ENCODE peak calls at places on chromosome 5, in seven cellular contexts. One of them, this sample, is unnamed.

GRCh38 chr5:135486131-135486530 is 34.0 kb upstream of the TIFAB start:
- DNase-seq in EL: no peak
- DNase-seq in dermis microvascular lymphatic vessel endothelial cell: no peak
- DNase-seq in stimulated activated CD8-positive, alpha-beta memory T cell treated with anti-CD3 and anti-CD28 coated beads, Interleukin-4, amount 100 ng/mL, for 1 hour: no peak
- DNase-seq in stomach: no peak
- DNase-seq in HepG2: no peak
- DNase-seq in HS-27A: no peak
- DNase-seq in this sample: no peak

GRCh38 chr5:53480474-53481353 is at the start of gene FST:
- DNase-seq in dermis microvascular lymphatic vessel endothelial cell: peak
- DNase-seq in stimulated activated CD8-positive, alpha-beta memory T cell treated with anti-CD3 and anti-CD28 coated beads, Interleukin-4, amount 100 ng/mL, for 1 hour: no peak
- DNase-seq in EL: peak
- DNase-seq in HS-27A: no peak
- DNase-seq in HepG2: no peak
- DNase-seq in stomach: peak
- DNase-seq in this sample: peak

GRCh38 chr5:176647870-176648466 is 684 bp downstream of the TSPAN17 start:
- DNase-seq in stimulated activated CD8-positive, alpha-beta memory T cell treated with anti-CD3 and anti-CD28 coated beads, Interleukin-4, amount 100 ng/mL, for 1 hour: no peak
- DNase-seq in HS-27A: no peak
- DNase-seq in EL: peak
- DNase-seq in dermis microvascular lymphatic vessel endothelial cell: peak
- DNase-seq in HepG2: no peak
- DNase-seq in stomach: peak
- DNase-seq in this sample: peak

GRCh38 chr5:71576241-71576640 is 10.9 kb upstream of the MCCC2 start:
- DNase-seq in HS-27A: no peak
- DNase-seq in stomach: no peak
- DNase-seq in dermis microvascular lymphatic vessel endothelial cell: no peak
- DNase-seq in EL: no peak
- DNase-seq in stimulated activated CD8-positive, alpha-beta memory T cell treated with anti-CD3 and anti-CD28 coated beads, Interleukin-4, amount 100 ng/mL, for 1 hour: no peak
- DNase-seq in HepG2: no peak
- DNase-seq in this sample: no peak

GRCh38 chr5:61460471-61460870 is 128.4 kb downstream of the ZSWIM6 start:
- DNase-seq in HepG2: no peak
- DNase-seq in stimulated activated CD8-positive, alpha-beta memory T cell treated with anti-CD3 and anti-CD28 coated beads, Interleukin-4, amount 100 ng/mL, for 1 hour: no peak
- DNase-seq in HS-27A: no peak
- DNase-seq in EL: no peak
- DNase-seq in dermis microvascular lymphatic vessel endothelial cell: no peak
- DNase-seq in stomach: no peak
- DNase-seq in this sample: no peak

GRCh38 chr5:63439537-63439936 is 522.7 kb downstream of the HTR1A start:
- DNase-seq in stomach: no peak
- DNase-seq in EL: no peak
- DNase-seq in HepG2: no peak
- DNase-seq in dermis microvascular lymphatic vessel endothelial cell: no peak
- DNase-seq in stimulated activated CD8-positive, alpha-beta memory T cell treated with anti-CD3 and anti-CD28 coated beads, Interleukin-4, amount 100 ng/mL, for 1 hour: no peak
- DNase-seq in HS-27A: no peak
- DNase-seq in this sample: no peak

GRCh38 chr5:75054110-75054930 is 2.0 kb upstream of the GCNT4 start:
- DNase-seq in stimulated activated CD8-positive, alpha-beta memory T cell treated with anti-CD3 and anti-CD28 coated beads, Interleukin-4, amount 100 ng/mL, for 1 hour: no peak
- DNase-seq in stomach: peak
- DNase-seq in dermis microvascular lymphatic vessel endothelial cell: peak
- DNase-seq in EL: peak
- DNase-seq in HS-27A: no peak
- DNase-seq in HepG2: no peak
- DNase-seq in this sample: peak

GRCh38 chr5:75059887-75060286 is 7.5 kb upstream of the GCNT4 start:
- DNase-seq in HS-27A: no peak
- DNase-seq in HepG2: no peak
- DNase-seq in stimulated activated CD8-positive, alpha-beta memory T cell treated with anti-CD3 and anti-CD28 coated beads, Interleukin-4, amount 100 ng/mL, for 1 hour: peak
- DNase-seq in stomach: no peak
- DNase-seq in dermis microvascular lymphatic vessel endothelial cell: no peak
- DNase-seq in EL: no peak
- DNase-seq in this sample: no peak

GRCh38 chr5:35438288-35438687 is 179.4 kb upstream of the SPEF2 start:
- DNase-seq in stomach: no peak
- DNase-seq in dermis microvascular lymphatic vessel endothelial cell: no peak
- DNase-seq in stimulated activated CD8-positive, alpha-beta memory T cell treated with anti-CD3 and anti-CD28 coated beads, Interleukin-4, amount 100 ng/mL, for 1 hour: no peak
- DNase-seq in EL: no peak
- DNase-seq in HepG2: no peak
- DNase-seq in HS-27A: no peak
- DNase-seq in this sample: no peak

GRCh38 chr5:36156619-36157018 is 4.7 kb downstream of the SKP2 start:
- DNase-seq in EL: peak
- DNase-seq in HepG2: peak
- DNase-seq in dermis microvascular lymphatic vessel endothelial cell: no peak
- DNase-seq in HS-27A: peak
- DNase-seq in stimulated activated CD8-positive, alpha-beta memory T cell treated with anti-CD3 and anti-CD28 coated beads, Interleukin-4, amount 100 ng/mL, for 1 hour: no peak
- DNase-seq in stomach: no peak
- DNase-seq in this sample: no peak

GRCh38 chr5:150350524-150351344 is 6.8 kb upstream of the TCOF1 start:
- DNase-seq in HS-27A: peak
- DNase-seq in stomach: peak
- DNase-seq in stimulated activated CD8-positive, alpha-beta memory T cell treated with anti-CD3 and anti-CD28 coated beads, Interleukin-4, amount 100 ng/mL, for 1 hour: no peak
- DNase-seq in dermis microvascular lymphatic vessel endothelial cell: peak
- DNase-seq in HepG2: peak
- DNase-seq in EL: peak
- DNase-seq in this sample: peak

GRCh38 chr5:73693573-73694061 is 67.6 kb downstream of the ARHGEF28 start:
- DNase-seq in dermis microvascular lymphatic vessel endothelial cell: peak
- DNase-seq in HS-27A: no peak
- DNase-seq in HepG2: peak
- DNase-seq in stomach: no peak
- DNase-seq in EL: peak
- DNase-seq in stimulated activated CD8-positive, alpha-beta memory T cell treated with anti-CD3 and anti-CD28 coated beads, Interleukin-4, amount 100 ng/mL, for 1 hour: no peak
- DNase-seq in this sample: peak

GRCh38 chr5:132268698-132269551 is 11.4 kb downstream of the PDLIM4 start:
- DNase-seq in dermis microvascular lymphatic vessel endothelial cell: no peak
- DNase-seq in HepG2: no peak
- DNase-seq in stomach: no peak
- DNase-seq in HS-27A: no peak
- DNase-seq in EL: peak
- DNase-seq in stimulated activated CD8-positive, alpha-beta memory T cell treated with anti-CD3 and anti-CD28 coated beads, Interleukin-4, amount 100 ng/mL, for 1 hour: no peak
- DNase-seq in this sample: no peak

GRCh38 chr5:154484393-154484944 is 6.4 kb upstream of the HAND1 start:
- DNase-seq in HS-27A: no peak
- DNase-seq in stomach: no peak
- DNase-seq in stimulated activated CD8-positive, alpha-beta memory T cell treated with anti-CD3 and anti-CD28 coated beads, Interleukin-4, amount 100 ng/mL, for 1 hour: no peak
- DNase-seq in HepG2: no peak
- DNase-seq in dermis microvascular lymphatic vessel endothelial cell: no peak
- DNase-seq in EL: no peak
- DNase-seq in this sample: no peak

GRCh38 chr5:108238936-108239887 is 142.7 kb downstream of the FBXL17 start:
- DNase-seq in HepG2: no peak
- DNase-seq in stimulated activated CD8-positive, alpha-beta memory T cell treated with anti-CD3 and anti-CD28 coated beads, Interleukin-4, amount 100 ng/mL, for 1 hour: no peak
- DNase-seq in HS-27A: no peak
- DNase-seq in stomach: no peak
- DNase-seq in EL: no peak
- DNase-seq in dermis microvascular lymphatic vessel endothelial cell: no peak
- DNase-seq in this sample: no peak

GRCh38 chr5:51621156-51621555 is 237.9 kb downstream of the ISL1 start:
- DNase-seq in HS-27A: no peak
- DNase-seq in stomach: no peak
- DNase-seq in EL: no peak
- DNase-seq in dermis microvascular lymphatic vessel endothelial cell: no peak
- DNase-seq in HepG2: no peak
- DNase-seq in stimulated activated CD8-positive, alpha-beta memory T cell treated with anti-CD3 and anti-CD28 coated beads, Interleukin-4, amount 100 ng/mL, for 1 hour: no peak
- DNase-seq in this sample: no peak

GRCh38 chr5:132427285-132428146 is 58.0 kb downstream of the SLC22A5 start:
- DNase-seq in HS-27A: no peak
- DNase-seq in stomach: peak
- DNase-seq in stimulated activated CD8-positive, alpha-beta memory T cell treated with anti-CD3 and anti-CD28 coated beads, Interleukin-4, amount 100 ng/mL, for 1 hour: peak
- DNase-seq in dermis microvascular lymphatic vessel endothelial cell: no peak
- DNase-seq in HepG2: no peak
- DNase-seq in EL: no peak
- DNase-seq in this sample: no peak

GRCh38 chr5:142547445-142548374 is 138.2 kb downstream of the FGF1 start:
- DNase-seq in HepG2: no peak
- DNase-seq in EL: no peak
- DNase-seq in stimulated activated CD8-positive, alpha-beta memory T cell treated with anti-CD3 and anti-CD28 coated beads, Interleukin-4, amount 100 ng/mL, for 1 hour: no peak
- DNase-seq in HS-27A: no peak
- DNase-seq in dermis microvascular lymphatic vessel endothelial cell: no peak
- DNase-seq in stomach: no peak
- DNase-seq in this sample: no peak

GRCh38 chr5:9283021-9283420 is 262.9 kb downstream of the SEMA5A start:
- DNase-seq in HS-27A: no peak
- DNase-seq in HepG2: no peak
- DNase-seq in dermis microvascular lymphatic vessel endothelial cell: no peak
- DNase-seq in EL: peak
- DNase-seq in stimulated activated CD8-positive, alpha-beta memory T cell treated with anti-CD3 and anti-CD28 coated beads, Interleukin-4, amount 100 ng/mL, for 1 hour: no peak
- DNase-seq in stomach: no peak
- DNase-seq in this sample: no peak

GRCh38 chr5:18761801-18762200 is 1127.5 kb downstream of the TAF11L14 start:
- DNase-seq in dermis microvascular lymphatic vessel endothelial cell: no peak
- DNase-seq in EL: no peak
- DNase-seq in HS-27A: no peak
- DNase-seq in stimulated activated CD8-positive, alpha-beta memory T cell treated with anti-CD3 and anti-CD28 coated beads, Interleukin-4, amount 100 ng/mL, for 1 hour: no peak
- DNase-seq in HepG2: no peak
- DNase-seq in stomach: no peak
- DNase-seq in this sample: no peak

GRCh38 chr5:43061352-43061751 is 21.2 kb upstream of the ANXA2R start:
- DNase-seq in stimulated activated CD8-positive, alpha-beta memory T cell treated with anti-CD3 and anti-CD28 coated beads, Interleukin-4, amount 100 ng/mL, for 1 hour: no peak
- DNase-seq in stomach: no peak
- DNase-seq in HepG2: no peak
- DNase-seq in EL: peak
- DNase-seq in dermis microvascular lymphatic vessel endothelial cell: no peak
- DNase-seq in HS-27A: no peak
- DNase-seq in this sample: no peak

GRCh38 chr5:199821-200645 is 8.7 kb downstream of the LRRC14B start:
- DNase-seq in HS-27A: no peak
- DNase-seq in EL: no peak
- DNase-seq in stomach: no peak
- DNase-seq in stimulated activated CD8-positive, alpha-beta memory T cell treated with anti-CD3 and anti-CD28 coated beads, Interleukin-4, amount 100 ng/mL, for 1 hour: no peak
- DNase-seq in HepG2: no peak
- DNase-seq in dermis microvascular lymphatic vessel endothelial cell: no peak
- DNase-seq in this sample: no peak

GRCh38 chr5:53063176-53063575 is 46.4 kb downstream of the MOCS2 start:
- DNase-seq in dermis microvascular lymphatic vessel endothelial cell: peak
- DNase-seq in EL: peak
- DNase-seq in stimulated activated CD8-positive, alpha-beta memory T cell treated with anti-CD3 and anti-CD28 coated beads, Interleukin-4, amount 100 ng/mL, for 1 hour: no peak
- DNase-seq in HS-27A: no peak
- DNase-seq in stomach: no peak
- DNase-seq in HepG2: no peak
- DNase-seq in this sample: no peak

GRCh38 chr5:54243483-54244080 is 66.8 kb downstream of the ARL15 start:
- DNase-seq in stimulated activated CD8-positive, alpha-beta memory T cell treated with anti-CD3 and anti-CD28 coated beads, Interleukin-4, amount 100 ng/mL, for 1 hour: no peak
- DNase-seq in dermis microvascular lymphatic vessel endothelial cell: peak
- DNase-seq in EL: peak
- DNase-seq in stomach: no peak
- DNase-seq in HS-27A: no peak
- DNase-seq in HepG2: peak
- DNase-seq in this sample: peak

GRCh38 chr5:57663466-57663865 is 180.9 kb upstream of the ACTBL2 start:
- DNase-seq in stimulated activated CD8-positive, alpha-beta memory T cell treated with anti-CD3 and anti-CD28 coated beads, Interleukin-4, amount 100 ng/mL, for 1 hour: no peak
- DNase-seq in EL: no peak
- DNase-seq in stomach: no peak
- DNase-seq in dermis microvascular lymphatic vessel endothelial cell: no peak
- DNase-seq in HepG2: no peak
- DNase-seq in HS-27A: no peak
- DNase-seq in this sample: no peak

GRCh38 chr5:27311544-27311943 is 273.2 kb upstream of the CDH9 start:
- DNase-seq in dermis microvascular lymphatic vessel endothelial cell: no peak
- DNase-seq in EL: no peak
- DNase-seq in HS-27A: no peak
- DNase-seq in stimulated activated CD8-positive, alpha-beta memory T cell treated with anti-CD3 and anti-CD28 coated beads, Interleukin-4, amount 100 ng/mL, for 1 hour: no peak
- DNase-seq in HepG2: no peak
- DNase-seq in stomach: no peak
- DNase-seq in this sample: no peak

GRCh38 chr5:21810737-21811316 is 1042.3 kb downstream of the CDH12 start:
- DNase-seq in dermis microvascular lymphatic vessel endothelial cell: peak
- DNase-seq in EL: no peak
- DNase-seq in HepG2: peak
- DNase-seq in stomach: no peak
- DNase-seq in stimulated activated CD8-positive, alpha-beta memory T cell treated with anti-CD3 and anti-CD28 coated beads, Interleukin-4, amount 100 ng/mL, for 1 hour: no peak
- DNase-seq in HS-27A: no peak
- DNase-seq in this sample: peak

GRCh38 chr5:112065818-112066217 is 308.8 kb upstream of the NREP start:
- DNase-seq in stomach: no peak
- DNase-seq in HS-27A: no peak
- DNase-seq in EL: no peak
- DNase-seq in HepG2: no peak
- DNase-seq in stimulated activated CD8-positive, alpha-beta memory T cell treated with anti-CD3 and anti-CD28 coated beads, Interleukin-4, amount 100 ng/mL, for 1 hour: no peak
- DNase-seq in dermis microvascular lymphatic vessel endothelial cell: no peak
- DNase-seq in this sample: no peak

GRCh38 chr5:53419247-53419646 is 61.2 kb upstream of the FST start:
- DNase-seq in HS-27A: no peak
- DNase-seq in dermis microvascular lymphatic vessel endothelial cell: peak
- DNase-seq in stimulated activated CD8-positive, alpha-beta memory T cell treated with anti-CD3 and anti-CD28 coated beads, Interleukin-4, amount 100 ng/mL, for 1 hour: no peak
- DNase-seq in HepG2: no peak
- DNase-seq in stomach: no peak
- DNase-seq in EL: peak
- DNase-seq in this sample: peak

This sample was measured in lung microvascular endothelial cell.